ENCODE peak calls at places on chromosome 4, in four cellular contexts. I is BE2C, P is body of pancreas, V is heart left ventricle. X is an unnamed sample.
A peak's percentile ranks its signal among the peaks of the same experiment; 100 is the strongest.

GRCh38 chr4:47167391-47167790 is 136.0 kb downstream of the GABRB1 start:
- DNase-seq in I (no peak), P (no peak), V (no peak), X (no peak)

GRCh38 chr4:2365054-2365912 is 53.2 kb downstream of the ZFYVE28 start:
- DNase-seq in I (no peak), P (no peak), V (no peak), X (peak; percentile 75)

GRCh38 chr4:158521490-158522111 is at the start of gene RXFP1:
- DNase-seq in I (no peak), P (no peak), V (no peak), X (no peak)

GRCh38 chr4:112765317-112765989 is 128.5 kb downstream of the LARP7 start:
- DNase-seq in I (peak; percentile 27), P (no peak), V (no peak), X (no peak)

GRCh38 chr4:180280076-180280475 is 1963.1 kb upstream of the TENM3 start:
- DNase-seq in I (no peak), P (no peak), V (no peak), X (no peak)

GRCh38 chr4:139247241-139247640 is 32.8 kb downstream of the MGARP start:
- DNase-seq in I (no peak), P (no peak), V (no peak), X (no peak)

GRCh38 chr4:150771374-150771773 is 189.4 kb downstream of the MAB21L2 start:
- DNase-seq in I (no peak), P (no peak), V (no peak), X (no peak)

GRCh38 chr4:8732092-8732491 is 139.5 kb downstream of the CPZ start:
- DNase-seq in I (no peak), P (no peak), V (no peak), X (peak; percentile 35)

GRCh38 chr4:15234101-15234500 is 193.7 kb upstream of the C1QTNF7 start:
- DNase-seq in I (no peak), P (no peak), V (no peak), X (no peak)

GRCh38 chr4:119284876-119285611 is 36.9 kb downstream of the FABP2 start:
- DNase-seq in I (no peak), P (no peak), V (no peak), X (no peak)

GRCh38 chr4:30380404-30380998 is 339.7 kb upstream of the PCDH7 start:
- DNase-seq in I (peak; percentile 58), P (peak; percentile 60), V (no peak), X (no peak)

GRCh38 chr4:37726666-37727065 is 40.5 kb upstream of the RELL1 start:
- DNase-seq in I (no peak), P (no peak), V (no peak), X (no peak)
- H3K4me3 ChIP-seq in I (no peak overlapping the region), P (no peak overlapping the region), V (no peak overlapping the region), X (no peak overlapping the region)

GRCh38 chr4:68271851-68272756 is 26.6 kb upstream of the TMPRSS11B start:
- DNase-seq in I (no peak), P (no peak), V (no peak), X (no peak)
- H3K4me3 ChIP-seq in I (peak overlapping the region; percentile 19), P (no peak overlapping the region), V (peak overlapping the region; percentile 30), X (peak overlapping the region; percentile 45)

DNA sequence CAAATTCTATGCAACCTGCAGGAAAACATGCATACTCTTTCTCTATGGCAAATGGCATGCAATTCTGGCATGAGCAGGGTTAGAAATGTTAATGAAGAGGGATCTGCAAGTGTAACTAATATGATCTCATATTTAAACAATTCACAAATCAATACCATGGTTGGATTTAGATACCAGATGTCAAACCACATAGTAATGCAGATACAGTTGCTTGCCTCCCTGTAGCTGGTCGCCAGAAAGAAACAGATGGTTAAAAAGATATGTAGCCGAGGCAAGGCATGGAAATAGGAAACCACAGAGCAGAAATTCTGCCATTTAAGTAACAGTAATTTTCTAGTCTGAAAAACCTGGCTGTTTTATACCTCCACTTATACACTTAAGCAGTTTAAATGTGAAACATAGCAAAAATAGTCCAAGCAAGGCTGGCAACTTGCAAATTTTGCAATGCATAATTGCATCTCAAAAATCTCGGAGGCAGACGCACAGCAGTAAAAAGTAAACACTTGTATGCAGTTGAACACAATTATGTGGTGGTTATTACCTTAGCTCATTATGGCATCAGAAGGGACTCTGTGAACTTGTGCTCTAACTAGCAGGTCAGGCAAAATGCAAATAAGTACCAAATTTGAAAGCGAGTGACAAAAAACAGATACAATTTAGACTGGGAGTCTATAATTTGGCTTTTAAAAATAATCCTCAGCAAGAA is 126.8 kb downstream of the NAA11 start:
- DNase-seq in I (no peak), P (no peak), V (no peak), X (no peak)
- H3K4me3 ChIP-seq in I (no peak overlapping the region), P (no peak overlapping the region), V (no peak overlapping the region), X (no peak overlapping the region)

DNA sequence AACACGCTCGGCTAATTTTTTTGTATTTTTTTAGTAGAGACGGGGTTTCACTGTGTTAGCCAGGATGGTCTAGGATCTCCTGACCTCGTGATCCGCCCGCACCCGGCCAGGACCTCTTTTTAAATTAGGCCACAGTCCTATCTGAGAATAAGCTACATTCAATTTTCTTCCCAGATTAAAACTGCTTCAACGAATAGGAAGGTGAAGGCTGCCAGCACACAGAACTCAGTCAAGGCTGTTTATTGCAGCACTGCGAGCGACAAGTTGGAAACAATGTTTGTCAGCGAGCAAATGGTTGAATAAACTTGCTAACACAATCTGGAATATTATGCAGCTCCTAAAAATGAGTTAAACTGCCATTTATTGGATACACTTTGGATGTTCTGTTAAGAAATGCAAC is 1.9 kb downstream of the GRPEL1 start:
- DNase-seq in I (no peak), P (no peak), V (no peak), X (no peak)
- H3K4me3 ChIP-seq in I (no peak overlapping the region), P (no peak overlapping the region), V (no peak overlapping the region), X (no peak overlapping the region)

DNA sequence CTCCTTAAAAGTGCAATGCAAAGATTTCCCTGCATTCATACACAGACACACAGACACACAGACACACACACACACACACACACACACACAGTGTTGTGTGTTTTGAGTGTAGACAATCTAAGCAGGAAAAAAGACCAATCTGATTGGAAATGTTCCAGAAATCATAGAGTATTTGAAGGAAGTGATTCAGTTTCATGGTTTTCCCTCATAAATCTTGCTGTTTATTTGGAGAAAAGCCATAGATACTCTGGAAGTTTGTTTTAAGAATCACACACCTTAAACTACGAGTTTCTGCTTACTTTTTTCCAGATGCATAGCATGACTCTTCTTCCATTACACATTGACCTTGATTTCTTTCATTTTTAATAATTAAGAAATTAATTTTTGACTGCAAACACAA is 298.5 kb upstream of the BMP3 start:
- DNase-seq in I (no peak), P (no peak), V (no peak), X (no peak)
- H3K4me3 ChIP-seq in I (no peak overlapping the region), P (no peak overlapping the region), V (no peak overlapping the region), X (no peak overlapping the region)

DNA sequence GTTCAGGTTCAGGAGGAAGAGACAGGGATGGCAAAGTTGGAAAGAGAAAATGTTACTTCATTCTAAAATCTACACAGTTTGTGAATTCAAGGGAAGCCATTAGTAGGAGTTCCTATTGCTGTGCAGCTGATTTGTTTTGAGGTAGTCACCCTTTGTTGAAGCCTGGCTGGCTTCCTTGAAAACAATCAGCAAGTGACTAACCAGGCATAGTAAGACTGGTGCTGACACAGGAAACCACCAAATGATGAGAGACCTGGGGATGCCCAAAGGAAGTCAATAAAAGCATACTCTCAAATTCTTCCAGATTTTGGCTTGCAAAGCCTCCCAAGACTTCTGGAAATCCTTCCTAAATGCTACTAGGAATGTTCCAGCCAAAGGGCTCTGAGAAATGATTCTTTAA is 23.9 kb upstream of the PRDM8 start:
- DNase-seq in I (no peak), P (no peak), V (no peak), X (no peak)
- H3K4me3 ChIP-seq in I (no peak overlapping the region), P (no peak overlapping the region), V (no peak overlapping the region), X (no peak overlapping the region)

GRCh38 chr4:176276710-176277109 is 7.7 kb upstream of the ASB5 start:
- DNase-seq in I (no peak), P (no peak), V (no peak), X (no peak)

GRCh38 chr4:176273741-176274140 is 4.7 kb upstream of the ASB5 start:
- DNase-seq in I (no peak), P (no peak), V (no peak), X (no peak)

GRCh38 chr4:176274441-176274840 is 5.4 kb upstream of the ASB5 start:
- DNase-seq in I (no peak), P (no peak), V (no peak), X (no peak)

GRCh38 chr4:176272799-176273198 is 3.8 kb upstream of the ASB5 start:
- DNase-seq in I (no peak), P (no peak), V (no peak), X (no peak)

DNA sequence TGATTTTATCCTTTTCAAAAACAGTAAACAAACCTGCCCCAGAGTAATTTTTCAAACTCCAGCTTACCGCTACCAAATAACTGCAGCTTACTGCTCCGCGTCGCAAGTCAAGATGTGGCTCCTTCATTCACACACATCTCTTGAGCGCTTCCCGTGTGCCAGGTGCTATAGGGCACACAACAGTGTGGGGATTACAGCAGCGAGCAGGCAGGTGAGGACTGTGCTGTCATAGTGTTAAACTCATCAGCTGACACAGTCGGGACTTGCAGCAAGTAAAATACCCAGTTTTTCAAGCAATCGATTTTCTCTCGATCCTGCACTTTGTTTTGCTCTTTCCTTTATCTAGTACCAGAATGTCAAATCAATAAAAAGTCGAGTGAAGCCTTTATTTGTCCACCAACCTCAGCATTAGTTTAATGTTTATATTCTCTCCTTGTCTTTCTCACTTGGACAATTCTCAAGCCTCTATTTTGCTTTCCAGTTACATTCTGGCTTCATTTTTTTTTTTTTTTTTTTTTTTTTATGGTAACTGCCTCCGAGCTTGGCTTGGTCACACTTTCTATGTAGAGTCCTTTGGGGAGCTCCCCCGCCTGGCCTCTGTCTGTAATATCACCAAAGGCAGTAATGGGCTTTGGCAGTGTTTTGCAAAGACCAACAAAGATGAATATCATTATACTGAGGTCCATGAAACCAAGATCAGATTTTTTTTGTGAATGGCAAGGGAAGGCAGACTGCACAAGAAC is 8.3 kb upstream of the ASB5 start:
- DNase-seq in I (peak; percentile 63), P (peak; percentile 82), V (peak; percentile 49), X (peak; percentile 53)
- H3K4me3 ChIP-seq in I (no peak overlapping the region), P (peak overlapping the region; percentile 5), V (no peak overlapping the region), X (peak overlapping the region; percentile 42)

GRCh38 chr4:174260099-174260498 is 23.4 kb downstream of the FBXO8 start:
- DNase-seq in I (no peak), P (no peak), V (no peak), X (no peak)

GRCh38 chr4:174259580-174259979 is 23.9 kb downstream of the FBXO8 start:
- DNase-seq in I (no peak), P (no peak), V (no peak), X (no peak)

GRCh38 chr4:174263445-174263736 is 20.1 kb downstream of the FBXO8 start:
- DNase-seq in I (no peak), P (no peak), V (no peak), X (no peak)

GRCh38 chr4:174265917-174266316 is 17.6 kb downstream of the FBXO8 start:
- DNase-seq in I (no peak), P (no peak), V (no peak), X (no peak)

GRCh38 chr4:174262624-174263444 is 20.6 kb downstream of the FBXO8 start:
- DNase-seq in I (peak; percentile 56), P (no peak), V (no peak), X (no peak)
- H3K4me3 ChIP-seq in I (peak overlapping the region; percentile 83), P (no peak overlapping the region), V (no peak overlapping the region), X (no peak overlapping the region)